ENCODE peak calls at places on chromosomes 13 and 19, in six cellular contexts. O is breast epithelium, T is SK-N-SH, D is stomach, B is spleen, Y is transverse colon. K is an unnamed sample.
A peak's percentile ranks its signal among the peaks of the same experiment; 100 is the strongest.

GRCh38 chr19:39240421-39240820 is 4.4 kb downstream of the IFNL3 start:
- DNase-seq in O (no peak), T (no peak), D (no peak), B (no peak), Y (no peak), K (no peak)

GRCh38 chr13:74258951-74259350 is 124.7 kb upstream of the KLF12 start:
- DNase-seq in O (no peak), T (no peak), D (no peak), B (no peak), Y (no peak), K (no peak)

GRCh38 chr19:47176627-47177090 is 46.0 kb downstream of the SAE1 start:
- DNase-seq in O (no peak), T (no peak), D (no peak), B (no peak), Y (no peak), K (peak; percentile 100)

GRCh38 chr13:75482070-75482819 is at the start of gene TBC1D4:
- DNase-seq in O (peak; percentile 71), T (peak; percentile 89), D (peak; percentile 83), B (peak; percentile 92), Y (peak; percentile 87), K (peak; percentile 97)

GRCh38 chr19:16144216-16144581 is 714 bp downstream of the HSH2D start:
- DNase-seq in O (no peak), T (no peak), D (no peak), B (no peak), Y (no peak), K (no peak)

GRCh38 chr13:30882996-30883766 is 22.9 kb upstream of the MEDAG start:
- DNase-seq in O (no peak), T (no peak), D (no peak), B (no peak), Y (no peak), K (no peak)

GRCh38 chr13:113369189-113369588 is 5.3 kb upstream of the GRTP1 start:
- DNase-seq in O (no peak), T (no peak), D (peak; percentile 23), B (no peak), Y (no peak), K (no peak)

GRCh38 chr13:112821340-112822055 is 131.7 kb downstream of the ATP11A start:
- DNase-seq in O (no peak), T (no peak), D (peak; percentile 8), B (no peak), Y (no peak), K (no peak)

GRCh38 chr19:56015756-56016155 is 29.2 kb downstream of the NLRP5 start:
- DNase-seq in O (no peak), T (no peak), D (no peak), B (no peak), Y (no peak), K (no peak)

GRCh38 chr19:17202249-17202648 is 12.9 kb upstream of the USE1 start:
- DNase-seq in O (no peak), T (no peak), D (no peak), B (peak; percentile 56), Y (no peak), K (peak; percentile 22)

DNA sequence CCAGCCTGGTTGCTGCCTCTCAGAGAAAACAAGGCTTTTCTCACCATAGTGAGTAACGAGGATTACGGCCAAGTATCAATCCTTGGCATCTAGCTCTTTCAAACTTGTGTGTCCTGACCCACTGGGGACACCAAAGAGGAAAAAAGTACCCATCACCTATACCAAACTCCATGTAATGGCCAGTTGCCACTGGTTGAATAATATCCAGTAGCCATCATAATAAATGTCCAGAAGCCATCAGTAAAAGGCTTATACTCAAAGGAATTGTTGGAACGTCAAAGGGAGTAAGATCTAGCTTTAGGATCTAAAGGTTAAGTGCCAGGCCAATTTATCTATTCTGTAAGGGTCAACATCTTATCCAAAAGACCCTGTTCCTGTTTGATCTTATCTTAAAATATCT is 91.1 kb downstream of the PTPRS start:
- DNase-seq in O (no peak), T (no peak), D (no peak), B (no peak), Y (no peak), K (no peak)
- H3K27ac ChIP-seq in O (no peak overlapping the region), T (no peak overlapping the region), D (no peak overlapping the region), B (no peak overlapping the region), Y (no peak overlapping the region), K (no peak overlapping the region)

DNA sequence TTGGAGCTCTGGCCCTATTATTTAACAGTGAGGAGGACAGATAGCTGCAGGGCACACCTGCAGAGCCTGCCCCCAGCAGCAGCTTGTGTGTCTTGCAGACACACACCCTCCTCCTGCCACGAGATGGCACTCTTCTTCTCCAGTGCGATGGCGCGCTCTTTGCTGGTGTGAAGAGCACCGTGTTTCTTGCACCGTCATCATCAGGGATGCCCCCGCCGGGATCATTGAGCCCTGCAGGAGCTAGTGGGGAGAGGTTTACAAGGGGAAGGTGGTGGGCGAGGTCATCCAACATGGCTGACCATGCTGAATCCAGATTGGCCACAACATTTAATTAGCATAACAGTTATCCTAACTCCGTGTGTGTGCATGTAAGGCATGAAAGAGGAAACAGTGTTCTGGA is 105.6 kb downstream of the RAB20 start:
- DNase-seq in O (peak; percentile 72), T (peak; percentile 91), D (peak; percentile 84), B (peak; percentile 94), Y (peak; percentile 83), K (peak; percentile 62)
- TF ChIP-seq POLR2AphosphoS5 in O (no peak), T (no peak), D (no peak), B (peak; percentile 72), Y (no peak), K (no peak)

DNA sequence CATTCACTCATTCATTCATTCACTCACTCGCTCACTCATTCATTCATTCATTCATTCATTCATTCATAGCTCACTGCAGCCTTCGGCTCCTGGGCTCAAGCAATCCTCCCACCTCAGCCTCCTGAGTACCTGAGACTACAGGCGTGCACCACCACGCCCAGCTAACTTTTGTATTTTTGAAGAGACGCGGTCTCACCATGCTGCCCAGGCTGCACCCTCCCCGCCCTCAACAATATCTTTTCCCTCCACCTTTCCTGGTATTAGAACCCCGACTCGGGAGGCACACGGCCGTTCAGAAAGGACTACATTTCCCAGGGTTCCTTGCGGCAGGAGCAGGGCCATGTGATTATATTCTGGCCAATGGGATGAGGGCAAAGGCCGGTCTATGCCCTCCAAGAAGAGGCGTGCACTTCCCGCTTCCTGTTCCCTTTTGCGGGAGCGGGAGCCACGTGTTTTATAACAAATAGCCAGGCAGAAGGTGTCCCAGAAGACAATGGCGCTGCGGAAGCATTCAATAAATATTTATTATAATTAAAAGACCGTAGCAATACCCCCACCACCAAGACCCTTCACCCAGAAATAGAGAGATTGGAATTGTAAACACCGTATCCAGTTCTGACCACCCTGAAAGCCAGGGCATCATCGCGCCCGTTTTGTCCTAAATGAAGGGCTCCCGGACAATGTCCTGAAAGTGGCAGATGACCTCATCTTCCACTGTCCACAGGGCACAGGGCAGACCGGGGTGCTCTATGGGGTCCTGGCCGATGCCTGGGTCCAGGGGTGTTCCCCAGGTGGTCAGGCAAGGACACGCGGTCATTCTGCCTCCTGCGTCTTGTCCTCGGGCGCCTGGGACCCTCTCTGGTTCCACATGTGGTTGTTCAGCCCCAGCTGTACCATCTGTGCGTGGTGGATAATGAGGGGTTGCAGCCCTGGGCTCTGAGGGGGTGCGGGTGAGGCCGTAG is 15.8 kb downstream of the TICAM1 start:
- DNase-seq in O (peak; percentile 86), T (peak; percentile 97), D (peak; percentile 88), B (peak; percentile 91), Y (peak; percentile 91), K (peak; percentile 88)
- H3K27ac ChIP-seq in O (peak overlapping the region; percentile 40), T (peak overlapping the region; percentile 56), D (peak overlapping the region; percentile 62), B (peak overlapping the region; percentile 66), Y (peak overlapping the region; percentile 47), K (no peak overlapping the region)

DNA sequence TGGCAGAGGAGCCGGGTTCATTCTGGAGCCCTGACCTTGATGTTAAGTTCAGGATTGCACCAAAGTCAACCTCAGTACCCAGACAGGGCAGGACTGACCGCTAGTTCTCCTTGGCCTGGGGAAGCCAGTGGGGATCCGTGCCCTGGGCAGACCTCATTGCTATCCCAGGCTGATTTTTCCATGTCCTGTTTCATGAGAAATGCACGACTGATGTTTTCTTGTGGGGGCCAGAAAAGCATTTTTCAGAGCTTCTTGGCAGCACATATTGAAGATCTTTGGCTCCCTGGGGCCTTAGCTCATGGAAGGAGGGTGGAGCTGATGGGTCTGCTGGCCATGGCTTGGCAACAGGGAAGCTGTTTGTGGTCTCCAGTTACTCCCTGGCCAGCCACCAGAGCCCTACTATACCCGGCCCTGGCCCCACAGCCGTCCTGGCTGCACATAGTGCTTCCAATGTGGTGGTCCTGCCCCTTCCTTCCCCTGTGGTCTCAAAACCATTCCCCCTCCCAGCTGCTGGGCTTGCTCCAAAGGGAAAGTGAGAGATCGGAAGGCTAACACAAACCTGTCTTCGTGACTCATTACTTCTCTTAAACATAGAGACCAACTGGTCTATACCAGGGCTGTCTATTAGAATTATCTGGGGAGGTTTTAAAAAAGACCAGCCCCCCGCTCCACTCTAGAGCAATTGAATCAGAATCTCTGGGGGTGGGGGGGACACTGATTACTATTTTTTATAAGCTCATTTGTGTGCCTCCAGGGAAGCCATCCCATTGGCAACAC is 11.3 kb downstream of the IL17D start:
- DNase-seq in O (no peak), T (no peak), D (no peak), B (no peak), Y (no peak), K (peak; percentile 91)
- TF ChIP-seq POLR2AphosphoS5 in O (peak; percentile 26), T (peak; percentile 48), D (no peak), B (no peak), Y (no peak), K (peak; percentile 39)

GRCh38 chr19:2556221-2557092 is 80.5 kb downstream of the GADD45B start:
- DNase-seq in O (no peak), T (no peak), D (no peak), B (peak; percentile 79), Y (no peak), K (no peak)

GRCh38 chr19:2557093-2557440 is 81.1 kb downstream of the GADD45B start:
- DNase-seq in O (no peak), T (no peak), D (no peak), B (no peak), Y (no peak), K (no peak)

GRCh38 chr19:2553510-2553909 is 77.6 kb downstream of the GADD45B start:
- DNase-seq in O (no peak), T (no peak), D (no peak), B (no peak), Y (no peak), K (no peak)

GRCh38 chr19:2554856-2555255 is 78.9 kb downstream of the GADD45B start:
- DNase-seq in O (no peak), T (no peak), D (no peak), B (peak; percentile 39), Y (no peak), K (peak; percentile 74)

GRCh38 chr19:2555422-2556220 is 79.7 kb downstream of the GADD45B start:
- DNase-seq in O (no peak), T (no peak), D (no peak), B (no peak), Y (no peak), K (peak; percentile 75)
- H3K27ac ChIP-seq in O (peak overlapping the region; percentile 54), T (no peak overlapping the region), D (peak overlapping the region; percentile 41), B (no peak overlapping the region), Y (no peak overlapping the region), K (peak overlapping the region; percentile 93)

DNA sequence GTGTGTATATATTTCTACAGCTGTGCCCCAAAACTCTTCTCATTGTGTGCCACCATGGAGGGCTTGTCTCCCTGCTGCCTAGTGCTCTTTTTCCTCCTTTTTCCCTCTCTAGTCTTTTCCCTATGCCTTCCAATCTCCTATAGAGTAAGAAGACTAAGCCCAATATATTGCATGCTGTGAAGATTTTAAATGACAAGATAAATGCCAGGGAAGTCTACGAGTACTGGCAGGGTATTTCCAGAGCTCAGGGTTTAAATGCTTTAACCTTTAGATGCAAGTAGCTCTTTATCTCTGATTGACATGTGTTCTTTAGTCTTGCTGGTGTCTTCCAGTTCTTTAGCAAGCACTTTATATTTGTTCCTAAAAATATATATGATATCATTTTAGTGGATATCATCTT is 200.7 kb downstream of the SLITRK1 start:
- DNase-seq in O (no peak), T (no peak), D (no peak), B (no peak), Y (no peak), K (no peak)
- TF ChIP-seq POLR2AphosphoS5 in O (no peak), T (no peak), D (no peak), B (no peak), Y (no peak), K (no peak)

GRCh38 chr19:6048348-6048747 is 62.0 kb downstream of the RFX2 start:
- DNase-seq in O (peak; percentile 38), T (peak; percentile 52), D (no peak), B (no peak), Y (no peak), K (no peak)
- H3K27ac ChIP-seq in O (no peak overlapping the region), T (no peak overlapping the region), D (peak overlapping the region; percentile 65), B (no peak overlapping the region), Y (peak overlapping the region; percentile 42), K (no peak overlapping the region)